ENCODE peak calls at places on chromosomes 6 and 20, in eight cellular contexts. U, X, T, E, J, K, S and F are unnamed samples.
A peak's percentile ranks its signal among the peaks of the same experiment; 100 is the strongest.

GRCh38 chr6:89525786-89526562 is 93.0 kb downstream of the ANKRD6 start:
- DNase-seq in U (no peak), X (no peak), T (no peak), E (no peak), J (no peak), K (no peak), S (no peak), F (no peak)

GRCh38 chr20:64133951-64134407 is 26.6 kb upstream of the NPBWR2 start:
- DNase-seq in U (no peak), X (no peak), T (no peak), E (no peak), J (no peak), K (no peak), S (no peak), F (no peak)

GRCh38 chr6:422423-423061 is 31.0 kb downstream of the IRF4 start:
- DNase-seq in U (no peak), X (peak; percentile 83), T (no peak), E (no peak), J (no peak), K (no peak), S (peak; percentile 95), F (peak; percentile 51)

GRCh38 chr20:34579191-34579661 is 20.7 kb downstream of the MAP1LC3A start:
- DNase-seq in U (peak; percentile 60), X (no peak), T (no peak), E (peak; percentile 75), J (no peak), K (no peak), S (peak; percentile 90), F (peak; percentile 53)

GRCh38 chr6:167689751-167690150 is 137.0 kb upstream of the AFDN start:
- DNase-seq in U (peak; percentile 32), X (no peak), T (no peak), E (no peak), J (no peak), K (no peak), S (no peak), F (no peak)

GRCh38 chr6:868212-868611 is 175.3 kb upstream of the EXOC2 start:
- DNase-seq in U (no peak), X (no peak), T (no peak), E (no peak), J (no peak), K (no peak), S (no peak), F (no peak)

GRCh38 chr6:40779399-40779798 is 192.2 kb upstream of the LRFN2 start:
- DNase-seq in U (no peak), X (no peak), T (no peak), E (no peak), J (no peak), K (no peak), S (peak; percentile 35), F (no peak)

GRCh38 chr6:149508485-149508884 is 23.7 kb upstream of the ZC3H12D start:
- DNase-seq in U (no peak), X (no peak), T (no peak), E (no peak), J (no peak), K (no peak), S (no peak), F (no peak)

GRCh38 chr6:53189554-53189953 is 40.9 kb upstream of the GCM1 start:
- DNase-seq in U (no peak), X (no peak), T (no peak), E (no peak), J (no peak), K (no peak), S (peak; percentile 57), F (no peak)

GRCh38 chr6:116424001-116424400 is 37.2 kb upstream of the CALHM6 start:
- DNase-seq in U (no peak), X (no peak), T (no peak), E (peak; percentile 18), J (no peak), K (no peak), S (peak; percentile 81), F (no peak)

GRCh38 chr6:104954091-104954797 is 2.7 kb upstream of the LIN28B start:
- DNase-seq in U (no peak), X (no peak), T (no peak), E (no peak), J (no peak), K (no peak), S (no peak), F (no peak)

GRCh38 chr6:93964296-93964695 is 544.9 kb upstream of the EPHA7 start:
- DNase-seq in U (no peak), X (no peak), T (no peak), E (no peak), J (no peak), K (no peak), S (no peak), F (no peak)

GRCh38 chr6:35926509-35927215 is 5.8 kb upstream of the SRPK1 start:
- DNase-seq in U (no peak), X (no peak), T (no peak), E (no peak), J (no peak), K (no peak), S (no peak), F (no peak)

GRCh38 chr6:14381225-14381887 is 263.8 kb downstream of the CD83 start:
- DNase-seq in U (no peak), X (no peak), T (no peak), E (no peak), J (no peak), K (no peak), S (no peak), F (no peak)

GRCh38 chr6:62283828-62284411 is 2.1 kb downstream of the KHDRBS2 start:
- DNase-seq in U (peak; percentile 4), X (no peak), T (no peak), E (no peak), J (no peak), K (no peak), S (peak; percentile 52), F (peak; percentile 5)